ENCODE peak calls at places on chromosomes 12 and 14, in four cellular contexts. One of them, this sample, is unnamed.

GRCh38 chr14:76774471-76775158 is 13.3 kb downstream of the VASH1 start:
- DNase-seq in type B pancreatic cell: peak; percentile 44
- DNase-seq in GM06990: no peak
- DNase-seq in breast epithelium: no peak
- DNase-seq in this sample: no peak

GRCh38 chr12:82057770-82058169 is 298.6 kb upstream of the PPFIA2 start:
- DNase-seq in GM06990: no peak
- DNase-seq in type B pancreatic cell: no peak
- DNase-seq in breast epithelium: no peak
- DNase-seq in this sample: peak; percentile 45

GRCh38 chr12:82688619-82689018 is 1.9 kb downstream of the TMTC2 start:
- DNase-seq in GM06990: no peak
- DNase-seq in type B pancreatic cell: no peak
- DNase-seq in breast epithelium: no peak
- DNase-seq in this sample: no peak

GRCh38 chr12:1281683-1282366 is 290.8 kb downstream of the ERC1 start:
- DNase-seq in type B pancreatic cell: no peak
- DNase-seq in breast epithelium: no peak
- DNase-seq in GM06990: no peak
- DNase-seq in this sample: no peak

GRCh38 chr12:93536111-93536765 is 36.2 kb upstream of the SOCS2 start:
- DNase-seq in type B pancreatic cell: no peak
- DNase-seq in breast epithelium: no peak
- DNase-seq in GM06990: peak; percentile 9
- DNase-seq in this sample: no peak

GRCh38 chr12:13390921-13391320 is 194.4 kb downstream of the EMP1 start:
- DNase-seq in type B pancreatic cell: no peak
- DNase-seq in breast epithelium: no peak
- DNase-seq in GM06990: no peak
- DNase-seq in this sample: no peak

GRCh38 chr14:78088941-78089340 is 81.2 kb upstream of the NRXN3 start:
- DNase-seq in GM06990: no peak
- DNase-seq in type B pancreatic cell: no peak
- DNase-seq in breast epithelium: no peak
- DNase-seq in this sample: no peak

GRCh38 chr12:292186-292585 is 29.6 kb upstream of the SLC6A13 start:
- DNase-seq in type B pancreatic cell: no peak
- DNase-seq in GM06990: no peak
- DNase-seq in breast epithelium: no peak
- DNase-seq in this sample: no peak

GRCh38 chr12:50637870-50638481 is 125.9 kb upstream of the ATF1 start:
- DNase-seq in GM06990: peak; percentile 22
- DNase-seq in type B pancreatic cell: no peak
- DNase-seq in breast epithelium: no peak
- DNase-seq in this sample: no peak

GRCh38 chr14:103103461-103104388 is 9.2 kb downstream of the EXOC3L4 start:
- DNase-seq in GM06990: no peak
- DNase-seq in breast epithelium: no peak
- DNase-seq in type B pancreatic cell: no peak
- DNase-seq in this sample: peak; percentile 77

GRCh38 chr14:74683406-74683805 is 29.5 kb downstream of the AREL1 start:
- DNase-seq in GM06990: no peak
- DNase-seq in type B pancreatic cell: no peak
- DNase-seq in breast epithelium: no peak
- DNase-seq in this sample: no peak

GRCh38 chr12:18323159-18323558 is 61.8 kb downstream of the PIK3C2G start:
- DNase-seq in type B pancreatic cell: no peak
- DNase-seq in breast epithelium: no peak
- DNase-seq in GM06990: no peak
- DNase-seq in this sample: no peak

DNA sequence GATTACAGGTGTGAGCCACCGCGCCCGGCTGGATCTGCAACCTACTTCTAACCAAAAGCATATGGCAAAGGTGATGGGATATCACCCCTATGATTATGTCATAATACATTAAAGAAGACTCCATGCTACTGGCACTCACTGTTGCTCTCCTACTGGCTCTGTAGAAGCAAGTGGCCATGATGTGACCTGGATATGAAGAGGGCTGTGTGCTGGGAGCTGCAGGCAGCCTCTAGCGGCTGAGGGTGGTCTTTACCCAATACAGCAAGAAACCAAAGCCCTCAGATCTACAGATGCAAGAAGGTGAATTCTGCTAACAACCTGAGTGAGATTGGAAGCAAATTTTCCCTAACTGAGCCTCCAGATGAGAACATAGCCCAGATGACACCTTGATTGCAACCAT is 34.2 kb upstream of the TRIM9 start:
- DNase-seq in breast epithelium: no peak
- DNase-seq in type B pancreatic cell: no peak
- DNase-seq in GM06990: no peak
- DNase-seq in this sample: no peak
- TF ChIP-seq CTCF in breast epithelium: no peak
- TF ChIP-seq CTCF in type B pancreatic cell: no peak
- TF ChIP-seq CTCF in GM06990: peak; percentile 15
- TF ChIP-seq CTCF in this sample: no peak

GRCh38 chr14:85514487-85514886 is 15.5 kb upstream of the FLRT2 start:
- DNase-seq in breast epithelium: no peak
- DNase-seq in GM06990: no peak
- DNase-seq in type B pancreatic cell: no peak
- DNase-seq in this sample: no peak

GRCh38 chr14:85519661-85520305 is 10.2 kb upstream of the FLRT2 start:
- DNase-seq in GM06990: no peak
- DNase-seq in type B pancreatic cell: no peak
- DNase-seq in breast epithelium: no peak
- DNase-seq in this sample: no peak

GRCh38 chr14:85516239-85517112 is 13.5 kb upstream of the FLRT2 start:
- DNase-seq in breast epithelium: no peak
- DNase-seq in type B pancreatic cell: no peak
- DNase-seq in GM06990: no peak
- DNase-seq in this sample: no peak

GRCh38 chr14:85512491-85512890 is 17.5 kb upstream of the FLRT2 start:
- DNase-seq in type B pancreatic cell: no peak
- DNase-seq in GM06990: no peak
- DNase-seq in breast epithelium: no peak
- DNase-seq in this sample: no peak

GRCh38 chr14:85517113-85517688 is 12.7 kb upstream of the FLRT2 start:
- DNase-seq in type B pancreatic cell: no peak
- DNase-seq in GM06990: no peak
- DNase-seq in breast epithelium: no peak
- DNase-seq in this sample: no peak
- TF ChIP-seq CTCF in type B pancreatic cell: no peak
- TF ChIP-seq CTCF in GM06990: no peak
- TF ChIP-seq CTCF in breast epithelium: no peak
- TF ChIP-seq CTCF in this sample: no peak

DNA sequence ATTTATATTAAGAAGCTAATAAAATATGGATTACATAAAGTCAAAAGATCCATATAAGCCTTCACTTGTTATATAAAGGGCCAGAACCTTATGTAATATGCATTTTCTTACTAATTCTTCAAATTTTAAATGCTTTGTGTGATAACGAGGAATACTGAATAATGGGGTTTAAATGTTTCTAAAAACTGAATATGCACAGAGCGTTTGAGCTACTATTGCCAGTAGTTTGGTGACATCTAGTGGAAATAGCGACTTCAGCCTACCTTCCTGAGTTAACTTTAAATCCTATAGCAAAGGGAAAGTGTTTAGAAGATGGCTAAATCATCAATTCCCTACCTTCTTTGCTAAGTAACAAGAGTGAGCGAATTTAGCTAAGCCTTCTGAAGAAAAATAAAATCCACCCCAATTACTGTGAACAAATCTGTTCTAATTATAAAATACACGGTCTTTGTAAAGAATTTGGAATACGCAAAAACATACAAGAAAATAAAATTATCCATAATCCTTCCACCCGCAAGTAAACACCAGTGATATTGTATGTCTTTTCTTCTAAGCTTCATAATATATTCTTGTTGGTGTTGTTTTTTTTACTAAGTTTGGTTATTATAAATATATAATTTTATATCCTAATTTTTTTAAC is 115.5 kb upstream of the G2E3 start:
- DNase-seq in type B pancreatic cell: no peak
- DNase-seq in breast epithelium: no peak
- DNase-seq in GM06990: no peak
- DNase-seq in this sample: peak; percentile 7
- TF ChIP-seq CTCF in type B pancreatic cell: peak; percentile 84
- TF ChIP-seq CTCF in breast epithelium: no peak
- TF ChIP-seq CTCF in GM06990: peak; percentile 38
- TF ChIP-seq CTCF in this sample: no peak

DNA sequence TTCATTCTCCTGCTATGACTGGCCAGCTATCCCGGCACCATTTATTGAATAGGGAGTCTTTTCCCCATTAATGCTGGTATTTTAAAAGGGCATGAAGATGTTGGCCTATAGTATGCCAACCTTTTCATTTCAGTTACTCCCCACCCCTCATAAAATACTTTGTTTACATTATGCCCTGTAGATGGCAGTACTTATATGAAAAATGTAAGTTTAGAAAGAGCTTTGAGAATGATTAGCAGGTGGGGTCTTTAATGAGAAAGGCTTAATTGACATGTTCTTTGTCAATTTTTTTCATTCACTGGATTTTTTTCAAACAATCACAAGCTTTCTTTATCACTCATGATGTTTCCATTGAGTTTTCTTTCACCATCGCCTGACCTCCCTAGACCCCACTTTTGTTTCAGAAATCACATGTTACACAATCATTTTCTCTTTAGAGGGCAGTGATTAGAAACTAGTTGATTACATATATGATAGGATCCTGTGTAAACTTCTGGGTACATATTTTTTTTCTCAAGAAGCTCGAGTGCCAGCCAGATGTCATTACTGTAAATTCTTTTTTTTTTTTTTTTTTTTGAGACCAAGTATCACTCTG is 62.6 kb upstream of the PSMA6 start:
- DNase-seq in GM06990: peak; percentile 26
- DNase-seq in type B pancreatic cell: no peak
- DNase-seq in breast epithelium: no peak
- DNase-seq in this sample: no peak
- TF ChIP-seq CTCF in GM06990: peak; percentile 31
- TF ChIP-seq CTCF in type B pancreatic cell: peak; percentile 61
- TF ChIP-seq CTCF in breast epithelium: no peak
- TF ChIP-seq CTCF in this sample: no peak

GRCh38 chr12:108234155-108234554 is 105.0 kb downstream of the CMKLR1 start:
- DNase-seq in breast epithelium: no peak
- DNase-seq in GM06990: no peak
- DNase-seq in type B pancreatic cell: no peak
- DNase-seq in this sample: no peak
- TF ChIP-seq CTCF in breast epithelium: no peak
- TF ChIP-seq CTCF in GM06990: peak; percentile 45
- TF ChIP-seq CTCF in type B pancreatic cell: no peak
- TF ChIP-seq CTCF in this sample: no peak

GRCh38 chr14:50667491-50668007 is 557 bp downstream of the SAV1 start:
- DNase-seq in type B pancreatic cell: no peak
- DNase-seq in breast epithelium: peak; percentile 58
- DNase-seq in GM06990: peak; percentile 64
- DNase-seq in this sample: peak; percentile 54

GRCh38 chr14:50669441-50669986 is 1.4 kb upstream of the SAV1 start:
- DNase-seq in GM06990: no peak
- DNase-seq in breast epithelium: no peak
- DNase-seq in type B pancreatic cell: no peak
- DNase-seq in this sample: no peak

GRCh38 chr14:50666772-50667490 is 1.2 kb downstream of the SAV1 start:
- DNase-seq in breast epithelium: no peak
- DNase-seq in type B pancreatic cell: no peak
- DNase-seq in GM06990: no peak
- DNase-seq in this sample: peak; percentile 28

GRCh38 chr14:50668852-50669194 is 717 bp upstream of the SAV1 start:
- DNase-seq in GM06990: no peak
- DNase-seq in breast epithelium: no peak
- DNase-seq in type B pancreatic cell: no peak
- DNase-seq in this sample: no peak

GRCh38 chr14:50668008-50668851 is at the start of gene SAV1:
- DNase-seq in type B pancreatic cell: peak; percentile 84
- DNase-seq in GM06990: peak; percentile 77
- DNase-seq in breast epithelium: peak; percentile 82
- DNase-seq in this sample: peak; percentile 85
- TF ChIP-seq CTCF in type B pancreatic cell: no peak
- TF ChIP-seq CTCF in GM06990: no peak
- TF ChIP-seq CTCF in breast epithelium: peak; percentile 16
- TF ChIP-seq CTCF in this sample: no peak

This sample was measured in Calu3.